ENCODE peak calls at places on chromosome 4, in four cellular contexts. C, Y, U and R are unnamed samples.

GRCh38 chr4:39354178-39354503 is 12.0 kb downstream of the RFC1 start:
- DNase-seq in C (no peak), Y (no peak), U (no peak), R (no peak)

GRCh38 chr4:74267998-74268606 is 40.2 kb upstream of the EPGN start:
- DNase-seq in C (no peak), Y (peak; percentile 79), U (no peak), R (peak; percentile 73)

GRCh38 chr4:165873298-165874071 is 448 bp downstream of the TLL1 start:
- DNase-seq in C (no peak), Y (no peak), U (peak; percentile 43), R (peak; percentile 7)

GRCh38 chr4:123536225-123536624 is 139.6 kb downstream of the SPRY1 start:
- DNase-seq in C (no peak), Y (no peak), U (no peak), R (no peak)

GRCh38 chr4:155564880-155565279 is 101.8 kb upstream of the GUCY1A1 start:
- DNase-seq in C (no peak), Y (no peak), U (no peak), R (no peak)

GRCh38 chr4:7499661-7500060 is 64.9 kb upstream of the PSAPL1 start:
- DNase-seq in C (no peak), Y (no peak), U (no peak), R (no peak)

GRCh38 chr4:72374156-72374555 is 194.9 kb downstream of the ADAMTS3 start:
- DNase-seq in C (no peak), Y (no peak), U (no peak), R (no peak)

GRCh38 chr4:1684756-1685603 is 867 bp upstream of the FAM53A start:
- DNase-seq in C (no peak), Y (no peak), U (no peak), R (no peak)

GRCh38 chr4:184887947-184888346 is 62.2 kb upstream of the ACSL1 start:
- DNase-seq in C (no peak), Y (no peak), U (no peak), R (no peak)

GRCh38 chr4:118005883-118006282 is 28.4 kb upstream of the NDST3 start:
- DNase-seq in C (no peak), Y (no peak), U (no peak), R (no peak)

GRCh38 chr4:54852061-54852460 is 194.3 kb downstream of the KIT start:
- DNase-seq in C (no peak), Y (no peak), U (no peak), R (no peak)

GRCh38 chr4:76752911-76753494 is 144.9 kb downstream of the SOWAHB start:
- DNase-seq in C (no peak), Y (peak; percentile 96), U (no peak), R (peak; percentile 97)

GRCh38 chr4:6591781-6592180 is 16.8 kb downstream of the MAN2B2 start:
- DNase-seq in C (no peak), Y (no peak), U (no peak), R (no peak)

GRCh38 chr4:147724468-147725201 is 7.3 kb upstream of the ARHGAP10 start:
- DNase-seq in C (no peak), Y (no peak), U (no peak), R (no peak)

GRCh38 chr4:146292508-146292907 is 78.2 kb downstream of the REELD1 start:
- DNase-seq in C (no peak), Y (no peak), U (no peak), R (no peak)

GRCh38 chr4:183721207-183722081 is 62.4 kb downstream of the TRAPPC11 start:
- DNase-seq in C (peak; percentile 21), Y (peak; percentile 55), U (peak; percentile 86), R (peak; percentile 61)

GRCh38 chr4:7358100-7358735 is 76.5 kb downstream of the PSAPL1 start:
- DNase-seq in C (no peak), Y (peak; percentile 84), U (no peak), R (peak; percentile 74)

GRCh38 chr4:53974561-53974960 is 89.8 kb downstream of the CHIC2 start:
- DNase-seq in C (no peak), Y (no peak), U (no peak), R (peak; percentile 43)

GRCh38 chr4:54913751-54914526 is 211.5 kb downstream of the KDR start:
- DNase-seq in C (no peak), Y (no peak), U (no peak), R (peak; percentile 19)

GRCh38 chr4:110623710-110624015 is 786 bp upstream of the PITX2 start:
- DNase-seq in C (no peak), Y (no peak), U (no peak), R (no peak)

GRCh38 chr4:67934628-67935027 is 28.7 kb downstream of the TMPRSS11A start:
- DNase-seq in C (no peak), Y (no peak), U (no peak), R (no peak)

GRCh38 chr4:152687974-152688599 is 8.3 kb upstream of the TMEM154 start:
- DNase-seq in C (no peak), Y (no peak), U (no peak), R (no peak)

GRCh38 chr4:38154681-38155588 is 194.7 kb downstream of the PTTG2 start:
- DNase-seq in C (no peak), Y (no peak), U (peak; percentile 80), R (no peak)

GRCh38 chr4:41887322-41887721 is 47.9 kb upstream of the TMEM33 start:
- DNase-seq in C (no peak), Y (no peak), U (no peak), R (no peak)

GRCh38 chr4:113760094-113760851 is 1.3 kb downstream of the CAMK2D start:
- DNase-seq in C (no peak), Y (peak; percentile 63), U (peak; percentile 25), R (peak; percentile 68)

GRCh38 chr4:16334641-16335040 is 108.4 kb upstream of the TAPT1 start:
- DNase-seq in C (no peak), Y (no peak), U (no peak), R (no peak)

GRCh38 chr4:158374318-158374717 is 147.4 kb upstream of the RXFP1 start:
- DNase-seq in C (no peak), Y (no peak), U (no peak), R (no peak)